ENCODE peak calls at places on chromosomes 16 and 17, in ten cellular contexts. N, V, L, M, D, Z, R, B, H and G are unnamed samples.

GRCh38 chr16:56513972-56514371 is 5.9 kb downstream of the BBS2 start:
- DNase-seq in B (peak), L (no peak), M (peak), H (peak), R (peak), N (peak), V (peak), D (no peak), Z (peak), G (no peak)

GRCh38 chr17:58278661-58279015 is 2.1 kb downstream of the MPO start:
- DNase-seq in V (no peak), Z (no peak), B (no peak), D (no peak), H (no peak), N (no peak), L (peak), M (peak), R (no peak), G (no peak)

GRCh38 chr16:35011-35775 is 18.2 kb downstream of the POLR3K start:
- DNase-seq in R (no peak), B (no peak), V (no peak), M (no peak), Z (no peak), L (no peak), D (no peak), N (peak), H (peak), G (no peak)

GRCh38 chr17:82835766-82836512 is 3.9 kb downstream of the ZNF750 start:
- DNase-seq in H (no peak), Z (no peak), L (no peak), M (no peak), D (no peak), B (peak), V (peak), R (no peak), N (no peak), G (peak)

GRCh38 chr17:73249700-73250099 is 12.0 kb downstream of the CPSF4L start:
- DNase-seq in B (no peak), N (no peak), M (no peak), Z (no peak), H (no peak), L (no peak), V (no peak), R (no peak), D (no peak), G (no peak)

GRCh38 chr17:38742431-38743308 is 5.5 kb downstream of the PCGF2 start:
- DNase-seq in D (no peak), H (no peak), L (peak), M (peak), R (no peak), B (peak), Z (no peak), N (peak), V (peak), G (no peak)

GRCh38 chr17:47315451-47316266 is 8.1 kb upstream of the EFCAB13 start:
- DNase-seq in R (no peak), N (peak), B (peak), M (peak), H (no peak), L (no peak), Z (peak), V (peak), D (no peak), G (no peak)

GRCh38 chr17:56751145-56751743 is 82.5 kb downstream of the C17orf67 start:
- DNase-seq in D (no peak), L (no peak), R (no peak), M (no peak), N (no peak), V (no peak), H (no peak), B (no peak), Z (peak), G (no peak)

GRCh38 chr17:8994319-8994718 is 27.0 kb upstream of the NTN1 start:
- DNase-seq in L (peak), B (no peak), N (peak), D (no peak), H (peak), R (peak), Z (peak), V (peak), M (peak), G (no peak)

GRCh38 chr16:4962716-4963115 is 4.6 kb downstream of the SEC14L5 start:
- DNase-seq in N (no peak), R (no peak), M (no peak), B (no peak), Z (no peak), H (no peak), L (no peak), D (no peak), V (no peak), G (no peak)

GRCh38 chr17:19744922-19745757 is 3.0 kb downstream of the ALDH3A1 start:
- DNase-seq in M (peak), H (peak), B (peak), N (peak), R (peak), D (peak), L (peak), Z (peak), V (peak), G (no peak)

GRCh38 chr17:37813753-37814152 is 68.9 kb upstream of the HNF1B start:
- DNase-seq in Z (no peak), D (no peak), B (no peak), R (no peak), N (no peak), L (no peak), V (peak), M (peak), H (no peak), G (no peak)

GRCh38 chr17:4696432-4696796 is 7.5 kb downstream of the PELP1 start:
- DNase-seq in R (no peak), M (no peak), H (no peak), B (no peak), V (no peak), D (no peak), L (no peak), N (no peak), Z (no peak), G (no peak)

GRCh38 chr16:83138512-83138911 is 511.7 kb downstream of the CDH13 start:
- DNase-seq in V (no peak), R (no peak), H (no peak), N (no peak), L (no peak), D (no peak), M (no peak), Z (no peak), B (no peak), G (no peak)

GRCh38 chr16:67198238-67198734 is 645 bp upstream of the ELMO3 start:
- DNase-seq in L (peak), V (peak), Z (peak), M (peak), H (no peak), N (no peak), B (peak), D (no peak), R (no peak), G (peak)

GRCh38 chr17:74737299-74738050 is 419 bp downstream of the RAB37 start:
- DNase-seq in B (peak), R (no peak), V (no peak), N (peak), M (peak), D (no peak), H (peak), Z (peak), L (peak), G (no peak)

GRCh38 chr17:79045830-79046500 is 22.0 kb downstream of the C1QTNF1 start:
- DNase-seq in L (peak), D (peak), N (peak), V (peak), M (peak), Z (peak), H (peak), R (peak), B (peak), G (no peak)

GRCh38 chr17:36468903-36469635 is 17.4 kb upstream of the ZNHIT3 start:
- DNase-seq in H (no peak), B (peak), Z (no peak), R (no peak), N (no peak), L (peak), D (no peak), V (no peak), M (no peak), G (no peak)

GRCh38 chr16:19883296-19883951 is 1.2 kb downstream of the GPRC5B start:
- DNase-seq in L (peak), H (peak), D (no peak), V (peak), R (no peak), Z (peak), B (no peak), N (no peak), M (peak), G (no peak)

GRCh38 chr16:9657659-9658058 is 524.6 kb downstream of the GRIN2A start:
- DNase-seq in D (no peak), H (no peak), Z (no peak), L (no peak), N (no peak), R (no peak), M (no peak), V (no peak), B (no peak), G (no peak)

GRCh38 chr16:56268799-56269198 is 77.5 kb downstream of the GNAO1 start:
- DNase-seq in D (no peak), V (no peak), H (no peak), Z (no peak), R (no peak), N (no peak), L (no peak), M (no peak), B (no peak), G (no peak)

GRCh38 chr17:65219124-65219523 is 82.0 kb downstream of the RGS9 start:
- DNase-seq in V (no peak), Z (no peak), R (no peak), D (no peak), L (no peak), B (no peak), N (peak), M (no peak), H (no peak), G (no peak)

GRCh38 chr17:65559802-65560627 is 1.4 kb downstream of the AXIN2 start:
- DNase-seq in R (peak), Z (peak), L (peak), M (peak), H (peak), V (no peak), N (no peak), D (peak), B (peak), G (no peak)

GRCh38 chr17:29048440-29049360 is 5.8 kb downstream of the PIPOX start:
- DNase-seq in D (no peak), B (no peak), M (no peak), H (no peak), V (peak), N (peak), L (no peak), Z (no peak), R (no peak), G (no peak)

GRCh38 chr17:60695960-60696359 is 18.3 kb downstream of the BCAS3 start:
- DNase-seq in V (no peak), D (no peak), H (no peak), N (no peak), R (no peak), M (no peak), L (no peak), Z (no peak), B (no peak), G (no peak)